ENCODE peak calls at places on chromosome 17, in seven cellular contexts. Z is BJ; E is dorsolateral prefrontal cortex; K is brain microvascular endothelial cell; C is CD8-positive, alpha-beta T cell; X is lung; V is adrenal gland. R is an unnamed sample.

GRCh38 chr17:80385046-80385445 is 29.9 kb upstream of the ENDOV start:
- DNase-seq in C (no peak), V (no peak), K (no peak), X (no peak), Z (no peak), E (no peak), R (no peak)

GRCh38 chr17:17096438-17097178 is 54.4 kb downstream of the MPRIP start:
- DNase-seq in Z (no peak), V (no peak), C (no peak), E (no peak), X (no peak), K (no peak), R (peak; percentile 39)

GRCh38 chr17:17151541-17151940 is 54.6 kb downstream of the PLD6 start:
- DNase-seq in X (no peak), C (no peak), Z (peak; percentile 2), E (no peak), K (peak; percentile 15), V (no peak), R (peak; percentile 56)

GRCh38 chr17:67156269-67157199 is 88.5 kb downstream of the HELZ start:
- DNase-seq in E (no peak), V (no peak), C (no peak), K (peak; percentile 33), X (no peak), Z (no peak), R (peak; percentile 60)

GRCh38 chr17:82412535-82413520 is 5.3 kb upstream of the HEXD start:
- DNase-seq in Z (no peak), X (no peak), E (no peak), V (no peak), K (no peak), C (no peak), R (no peak)

GRCh38 chr17:82053556-82054263 is 2.0 kb downstream of the GPS1 start:
- DNase-seq in X (no peak), C (no peak), Z (no peak), E (no peak), V (peak; percentile 20), K (no peak), R (no peak)

GRCh38 chr17:67482784-67483183 is 105.7 kb downstream of the PITPNC1 start:
- DNase-seq in K (no peak), V (no peak), E (no peak), C (no peak), Z (no peak), X (no peak), R (no peak)

GRCh38 chr17:69473801-69474170 is 59.3 kb downstream of the MAP2K6 start:
- DNase-seq in V (no peak), X (no peak), Z (peak; percentile 88), C (no peak), E (no peak), K (no peak), R (peak; percentile 58)

GRCh38 chr17:77197115-77197514 is 56.3 kb downstream of the SEC14L1 start:
- DNase-seq in V (peak; percentile 79), X (no peak), K (no peak), E (no peak), Z (no peak), C (no peak), R (no peak)

GRCh38 chr17:61487161-61487654 is 35.0 kb downstream of the TBX4 start:
- DNase-seq in X (no peak), C (no peak), V (no peak), E (no peak), Z (no peak), K (no peak), R (no peak)

GRCh38 chr17:18246880-18247612 is 11.5 kb downstream of the FLII start:
- DNase-seq in K (no peak), C (no peak), Z (no peak), E (no peak), V (peak; percentile 86), X (peak; percentile 86), R (no peak)

GRCh38 chr17:35235917-35236316 is 7.0 kb upstream of the SLFN5 start:
- DNase-seq in V (no peak), E (no peak), C (no peak), K (no peak), X (no peak), Z (no peak), R (no peak)

GRCh38 chr17:50817142-50817751 is 18.1 kb upstream of the WFIKKN2 start:
- DNase-seq in Z (no peak), E (peak; percentile 51), K (no peak), V (peak; percentile 44), C (peak; percentile 48), X (peak; percentile 43), R (no peak)

GRCh38 chr17:29933379-29933778 is 3.4 kb upstream of the SSH2 start:
- DNase-seq in C (no peak), V (no peak), Z (no peak), X (no peak), K (peak; percentile 16), E (no peak), R (peak; percentile 28)

GRCh38 chr17:67421869-67422273 is 44.8 kb downstream of the PITPNC1 start:
- DNase-seq in K (peak; percentile 81), V (no peak), Z (peak; percentile 82), E (no peak), C (peak; percentile 53), X (no peak), R (peak; percentile 93)

GRCh38 chr17:71821512-71821911 is 299.3 kb upstream of the SOX9 start:
- DNase-seq in C (no peak), E (no peak), Z (no peak), X (no peak), K (no peak), V (no peak), R (peak; percentile 90)

GRCh38 chr17:37844158-37844976 is 79.8 kb upstream of the TBC1D3K start:
- DNase-seq in C (peak; percentile 24), V (peak; percentile 39), Z (no peak), X (peak; percentile 65), K (peak; percentile 57), E (no peak), R (peak; percentile 59)
- TF ChIP-seq CTCF in C (peak; percentile 66), V (peak; percentile 67), Z (peak; percentile 94), X (peak; percentile 48), K (peak; percentile 94), E (peak; percentile 57), R (peak; percentile 96)

DNA sequence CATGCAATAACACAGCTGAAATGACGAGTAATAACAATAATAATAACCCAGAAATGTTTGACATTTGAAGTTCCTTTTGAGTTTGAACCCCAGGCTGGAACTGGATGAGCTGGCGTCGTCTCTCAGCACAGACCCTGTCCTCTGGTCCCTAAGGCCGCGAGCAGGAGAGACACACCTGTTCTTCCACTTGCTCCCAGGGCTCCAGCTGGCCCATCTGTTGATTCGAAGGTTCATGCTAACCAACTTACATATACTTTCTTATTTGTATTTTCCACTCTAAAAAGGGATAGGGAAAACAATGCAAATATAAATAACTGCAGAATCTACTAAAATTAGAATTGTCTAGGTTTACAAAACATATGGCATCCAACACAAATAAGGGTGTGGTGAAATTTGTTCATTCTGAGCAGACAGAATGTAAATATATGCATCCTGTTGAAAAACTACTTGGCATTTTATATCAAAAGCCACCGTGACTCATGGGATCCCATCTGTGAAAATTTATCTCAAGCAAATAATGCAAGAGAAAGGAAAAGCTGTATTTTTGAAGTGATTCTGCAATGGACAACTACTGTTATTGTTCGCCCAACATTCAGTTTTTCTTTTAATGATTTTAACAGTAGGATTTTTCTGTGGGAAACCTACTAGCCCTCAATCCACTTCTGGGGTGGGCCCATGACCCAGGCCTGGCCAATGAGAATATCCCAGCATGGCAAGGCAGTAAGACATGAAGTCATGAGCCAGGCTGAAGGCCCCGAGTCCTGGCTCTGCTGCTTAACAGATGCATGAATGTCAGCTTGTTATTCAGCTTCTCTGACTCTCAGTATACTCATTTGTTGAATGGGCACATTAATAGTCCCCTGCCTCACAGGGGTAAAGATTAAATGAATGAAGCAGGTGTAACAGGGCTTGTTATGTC is 13.2 kb upstream of the RGS9 start:
- DNase-seq in K (no peak), X (no peak), V (no peak), E (no peak), C (no peak), Z (no peak), R (no peak)
- H3K4me3 ChIP-seq in K (peak overlapping the region; percentile 67), X (no peak overlapping the region), V (no peak overlapping the region), E (peak overlapping the region; percentile 82), C (peak overlapping the region; percentile 40), Z (no peak overlapping the region), R (no peak overlapping the region)

DNA sequence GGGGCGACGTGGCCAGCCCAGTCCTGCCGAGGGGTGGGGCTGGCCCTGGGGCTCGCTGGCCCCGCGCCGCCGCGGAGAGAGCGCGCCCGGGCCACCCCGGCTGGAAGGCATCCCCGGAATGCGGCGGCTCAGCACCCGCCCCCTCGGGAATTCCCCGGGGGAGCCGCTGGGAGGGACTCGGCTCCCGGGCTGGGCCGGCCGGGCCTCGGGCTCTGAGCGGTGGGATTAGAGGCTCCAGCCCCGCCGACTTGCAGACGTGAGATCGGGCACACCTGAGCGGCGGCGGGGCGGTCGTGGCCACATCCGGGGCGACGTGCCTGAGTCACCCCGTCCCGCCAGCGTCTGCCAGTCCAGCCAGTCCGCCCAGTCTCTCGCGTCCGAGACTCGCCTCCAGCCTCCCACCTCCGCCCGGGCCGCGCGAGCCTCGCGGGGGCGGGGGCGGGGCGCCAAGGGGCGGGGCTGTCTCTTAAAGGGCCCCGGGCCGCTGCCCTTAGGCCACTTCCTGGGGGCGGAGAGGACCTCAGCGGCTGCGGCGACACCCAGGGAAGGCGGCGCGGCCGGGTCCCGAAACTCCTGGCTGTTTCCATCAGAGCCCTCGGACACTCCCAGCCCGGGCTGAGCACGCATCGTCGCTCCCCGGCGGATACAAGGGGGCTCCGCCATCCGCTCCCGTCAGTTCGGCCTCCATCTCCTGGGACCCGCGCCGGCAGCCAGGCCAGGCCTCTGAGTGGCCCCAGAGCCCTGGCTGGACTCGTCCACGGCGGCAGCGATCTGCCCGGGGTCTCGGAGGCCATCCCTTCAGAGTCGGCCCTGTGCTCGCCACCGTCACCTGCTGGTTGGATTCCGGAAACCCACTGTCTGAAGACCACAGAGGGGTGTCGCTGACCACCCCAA is at the start of gene KCTD11:
- DNase-seq in E (peak; percentile 80), Z (peak; percentile 63), C (peak; percentile 64), K (peak; percentile 83), V (peak; percentile 92), X (peak; percentile 91), R (peak; percentile 89)
- TF ChIP-seq CTCF in E (peak; percentile 24), Z (peak; percentile 75), C (peak; percentile 20), K (peak; percentile 77), V (peak; percentile 37), X (peak; percentile 21), R (peak; percentile 75)

DNA sequence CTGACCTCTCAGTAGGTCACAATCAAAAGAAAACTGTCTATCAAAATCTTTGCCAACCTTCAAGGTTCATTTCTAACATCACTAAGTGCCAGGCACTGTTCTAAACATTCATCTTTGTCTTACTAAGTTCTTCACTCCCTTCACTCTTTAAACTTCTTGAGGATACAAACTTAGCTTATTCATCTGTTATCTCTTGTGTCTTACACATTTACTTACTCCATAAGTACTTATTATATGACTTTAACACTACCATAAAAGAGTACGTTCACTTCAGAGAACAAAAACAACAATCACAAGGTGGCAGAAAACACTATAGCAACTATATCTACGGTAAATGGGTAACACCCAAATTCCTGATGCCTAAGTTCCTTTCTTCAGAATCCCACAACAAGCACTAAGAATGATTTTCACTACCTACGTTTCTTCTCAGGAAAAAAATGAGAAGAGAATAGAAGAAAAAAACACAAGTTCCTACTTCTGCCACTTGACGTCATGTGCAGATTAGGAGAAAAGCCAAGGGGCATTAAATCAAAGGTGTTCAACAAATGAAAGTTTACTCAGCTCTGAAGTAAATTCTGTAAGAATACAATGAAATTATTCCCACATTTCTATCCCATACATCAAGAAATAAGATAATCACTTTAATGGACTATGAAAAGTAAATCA is 29.2 kb downstream of the KANSL1 start:
- DNase-seq in Z (no peak), C (no peak), V (no peak), X (no peak), K (no peak), E (no peak), R (no peak)
- H3K4me3 ChIP-seq in Z (no peak overlapping the region), C (no peak overlapping the region), V (no peak overlapping the region), X (no peak overlapping the region), K (no peak overlapping the region), E (no peak overlapping the region), R (no peak overlapping the region)

GRCh38 chr17:75619506-75620431 is 13.5 kb upstream of the SMIM5 start:
- DNase-seq in E (no peak), K (no peak), V (no peak), X (no peak), C (no peak), Z (no peak), R (peak; percentile 29)
- TF ChIP-seq CTCF in E (peak; percentile 35), K (peak; percentile 79), V (peak; percentile 13), X (no peak), C (no peak), Z (peak; percentile 63), R (peak; percentile 63)

R was measured in astrocyte of the spinal cord.